ENCODE peak calls at places on chromosomes 12 and 14, in nine cellular contexts. One of them, this sample, is unnamed.

GRCh38 chr14:65502676-65503124 is 90.2 kb downstream of the FUT8 start:
- DNase-seq in K562: no peak
- DNase-seq in transverse colon: no peak
- DNase-seq in stomach: no peak
- DNase-seq in HCT116: peak; percentile 3
- DNase-seq in suprapubic skin: no peak
- DNase-seq in esophagus muscularis mucosa: no peak
- DNase-seq in prostate gland: no peak
- DNase-seq in spleen: no peak
- DNase-seq in this sample: no peak

GRCh38 chr12:9742665-9743064 is 9.8 kb upstream of the CLECL1 start:
- DNase-seq in K562: no peak
- DNase-seq in transverse colon: peak; percentile 33
- DNase-seq in stomach: peak; percentile 44
- DNase-seq in HCT116: no peak
- DNase-seq in suprapubic skin: no peak
- DNase-seq in esophagus muscularis mucosa: no peak
- DNase-seq in prostate gland: no peak
- DNase-seq in spleen: peak; percentile 72
- DNase-seq in this sample: no peak

GRCh38 chr12:131264625-131265024 is 310.9 kb downstream of the ADGRD1 start:
- DNase-seq in K562: no peak
- DNase-seq in transverse colon: no peak
- DNase-seq in stomach: no peak
- DNase-seq in HCT116: no peak
- DNase-seq in suprapubic skin: no peak
- DNase-seq in esophagus muscularis mucosa: no peak
- DNase-seq in prostate gland: no peak
- DNase-seq in spleen: peak; percentile 55
- DNase-seq in this sample: peak; percentile 20

GRCh38 chr14:35565896-35566464 is 32.0 kb downstream of the INSM2 start:
- DNase-seq in K562: no peak
- DNase-seq in transverse colon: no peak
- DNase-seq in stomach: no peak
- DNase-seq in HCT116: no peak
- DNase-seq in suprapubic skin: no peak
- DNase-seq in esophagus muscularis mucosa: no peak
- DNase-seq in prostate gland: no peak
- DNase-seq in spleen: no peak
- DNase-seq in this sample: no peak

GRCh38 chr14:25658988-25659387 is 609.0 kb upstream of the STXBP6 start:
- DNase-seq in K562: no peak
- DNase-seq in transverse colon: peak; percentile 15
- DNase-seq in stomach: no peak
- DNase-seq in HCT116: no peak
- DNase-seq in suprapubic skin: no peak
- DNase-seq in esophagus muscularis mucosa: no peak
- DNase-seq in prostate gland: peak; percentile 61
- DNase-seq in spleen: no peak
- DNase-seq in this sample: no peak

GRCh38 chr12:68951652-68952051 is 18.7 kb upstream of the CPM start:
- DNase-seq in K562: no peak
- DNase-seq in transverse colon: peak; percentile 37
- DNase-seq in stomach: no peak
- DNase-seq in HCT116: no peak
- DNase-seq in suprapubic skin: no peak
- DNase-seq in esophagus muscularis mucosa: no peak
- DNase-seq in prostate gland: no peak
- DNase-seq in spleen: peak; percentile 78
- DNase-seq in this sample: no peak

GRCh38 chr12:95997911-95998510 is 1.9 kb upstream of the HAL start:
- DNase-seq in K562: no peak
- DNase-seq in transverse colon: no peak
- DNase-seq in stomach: no peak
- DNase-seq in HCT116: no peak
- DNase-seq in suprapubic skin: no peak
- DNase-seq in esophagus muscularis mucosa: no peak
- DNase-seq in prostate gland: no peak
- DNase-seq in spleen: no peak
- DNase-seq in this sample: no peak

GRCh38 chr14:54450535-54450934 is 9.4 kb upstream of the CNIH1 start:
- DNase-seq in K562: no peak
- DNase-seq in transverse colon: no peak
- DNase-seq in stomach: no peak
- DNase-seq in HCT116: no peak
- DNase-seq in suprapubic skin: no peak
- DNase-seq in esophagus muscularis mucosa: no peak
- DNase-seq in prostate gland: no peak
- DNase-seq in spleen: no peak
- DNase-seq in this sample: no peak

GRCh38 chr12:59657266-59657665 is 61.4 kb downstream of the SLC16A7 start:
- DNase-seq in K562: no peak
- DNase-seq in transverse colon: no peak
- DNase-seq in stomach: no peak
- DNase-seq in HCT116: no peak
- DNase-seq in suprapubic skin: no peak
- DNase-seq in esophagus muscularis mucosa: no peak
- DNase-seq in prostate gland: no peak
- DNase-seq in spleen: no peak
- DNase-seq in this sample: no peak

GRCh38 chr14:68143341-68143807 is 323.8 kb downstream of the RAD51B start:
- DNase-seq in K562: no peak
- DNase-seq in transverse colon: peak; percentile 61
- DNase-seq in stomach: peak; percentile 45
- DNase-seq in HCT116: no peak
- DNase-seq in suprapubic skin: peak; percentile 90
- DNase-seq in esophagus muscularis mucosa: peak; percentile 94
- DNase-seq in prostate gland: peak; percentile 47
- DNase-seq in spleen: no peak
- DNase-seq in this sample: peak; percentile 68

GRCh38 chr14:53542692-53543091 is 389.6 kb upstream of the DDHD1 start:
- DNase-seq in K562: no peak
- DNase-seq in transverse colon: no peak
- DNase-seq in stomach: no peak
- DNase-seq in HCT116: no peak
- DNase-seq in suprapubic skin: no peak
- DNase-seq in esophagus muscularis mucosa: no peak
- DNase-seq in prostate gland: no peak
- DNase-seq in spleen: no peak
- DNase-seq in this sample: no peak

GRCh38 chr12:101828463-101829196 is 2.1 kb downstream of the GNPTAB start:
- DNase-seq in K562: no peak
- DNase-seq in transverse colon: no peak
- DNase-seq in stomach: no peak
- DNase-seq in HCT116: no peak
- DNase-seq in suprapubic skin: no peak
- DNase-seq in esophagus muscularis mucosa: no peak
- DNase-seq in prostate gland: no peak
- DNase-seq in spleen: no peak
- DNase-seq in this sample: no peak

GRCh38 chr14:100146548-100147091 is 12.8 kb downstream of the DEGS2 start:
- DNase-seq in K562: no peak
- DNase-seq in transverse colon: peak; percentile 67
- DNase-seq in stomach: no peak
- DNase-seq in HCT116: no peak
- DNase-seq in suprapubic skin: no peak
- DNase-seq in esophagus muscularis mucosa: no peak
- DNase-seq in prostate gland: no peak
- DNase-seq in spleen: no peak
- DNase-seq in this sample: no peak

GRCh38 chr14:83483063-83483462 is 1949.4 kb upstream of the SEL1L start:
- DNase-seq in K562: no peak
- DNase-seq in transverse colon: no peak
- DNase-seq in stomach: no peak
- DNase-seq in HCT116: no peak
- DNase-seq in suprapubic skin: no peak
- DNase-seq in esophagus muscularis mucosa: no peak
- DNase-seq in prostate gland: no peak
- DNase-seq in spleen: no peak
- DNase-seq in this sample: no peak

GRCh38 chr12:42586268-42586667 is 3.3 kb downstream of the PRICKLE1 start:
- DNase-seq in K562: no peak
- DNase-seq in transverse colon: no peak
- DNase-seq in stomach: no peak
- DNase-seq in HCT116: no peak
- DNase-seq in suprapubic skin: no peak
- DNase-seq in esophagus muscularis mucosa: peak; percentile 2
- DNase-seq in prostate gland: no peak
- DNase-seq in spleen: no peak
- DNase-seq in this sample: no peak
- TF ChIP-seq CTCF in K562: no peak
- TF ChIP-seq CTCF in transverse colon: no peak
- TF ChIP-seq CTCF in stomach: no peak
- TF ChIP-seq CTCF in HCT116: no peak
- TF ChIP-seq CTCF in suprapubic skin: no peak
- TF ChIP-seq CTCF in esophagus muscularis mucosa: no peak
- TF ChIP-seq CTCF in prostate gland: no peak
- TF ChIP-seq CTCF in spleen: no peak
- TF ChIP-seq CTCF in this sample: no peak

DNA sequence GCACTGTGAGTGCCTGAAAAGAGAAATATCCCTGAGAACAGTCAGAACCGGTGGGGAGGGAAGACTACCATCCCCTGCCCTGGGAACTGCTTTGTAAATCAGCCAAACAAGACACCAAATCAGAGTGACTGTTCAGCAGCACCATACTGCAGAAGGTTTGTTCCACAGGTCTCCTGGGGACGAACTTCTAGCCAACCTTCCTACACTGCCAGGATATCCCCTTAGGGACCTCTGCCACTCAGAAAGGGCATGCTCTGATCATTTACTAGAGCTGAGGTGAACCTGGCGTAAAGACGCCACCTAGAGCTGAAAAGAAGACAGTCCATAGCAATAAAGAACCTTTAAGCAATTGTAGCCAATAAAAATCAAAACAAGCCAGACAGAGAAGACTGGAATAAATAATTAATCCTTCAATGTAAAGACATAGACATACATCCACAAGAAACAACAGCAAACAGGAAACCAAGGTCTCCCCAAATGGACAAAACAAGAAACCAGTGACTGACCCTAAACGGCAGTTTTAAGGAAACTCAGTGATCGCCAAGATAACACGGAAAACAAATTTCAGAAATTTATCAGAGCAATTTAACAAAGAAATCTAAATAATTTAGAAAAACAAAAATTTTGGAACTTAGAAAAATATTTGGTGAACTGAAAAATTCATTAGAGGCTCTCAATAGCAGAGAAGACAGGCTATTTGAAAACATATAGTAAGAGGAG is 228.1 kb upstream of the AMIGO2 start:
- DNase-seq in K562: peak; percentile 13
- DNase-seq in transverse colon: peak; percentile 39
- DNase-seq in stomach: peak; percentile 41
- DNase-seq in HCT116: peak; percentile 49
- DNase-seq in suprapubic skin: no peak
- DNase-seq in esophagus muscularis mucosa: peak; percentile 64
- DNase-seq in prostate gland: peak; percentile 31
- DNase-seq in spleen: no peak
- DNase-seq in this sample: no peak
- TF ChIP-seq POLR2A in K562: no peak
- TF ChIP-seq POLR2A in transverse colon: no peak
- TF ChIP-seq POLR2A in stomach: no peak
- TF ChIP-seq POLR2A in HCT116: no peak
- TF ChIP-seq POLR2A in suprapubic skin: no peak
- TF ChIP-seq POLR2A in esophagus muscularis mucosa: no peak
- TF ChIP-seq POLR2A in prostate gland: no peak
- TF ChIP-seq POLR2A in spleen: no peak
- TF ChIP-seq POLR2A in this sample: no peak

DNA sequence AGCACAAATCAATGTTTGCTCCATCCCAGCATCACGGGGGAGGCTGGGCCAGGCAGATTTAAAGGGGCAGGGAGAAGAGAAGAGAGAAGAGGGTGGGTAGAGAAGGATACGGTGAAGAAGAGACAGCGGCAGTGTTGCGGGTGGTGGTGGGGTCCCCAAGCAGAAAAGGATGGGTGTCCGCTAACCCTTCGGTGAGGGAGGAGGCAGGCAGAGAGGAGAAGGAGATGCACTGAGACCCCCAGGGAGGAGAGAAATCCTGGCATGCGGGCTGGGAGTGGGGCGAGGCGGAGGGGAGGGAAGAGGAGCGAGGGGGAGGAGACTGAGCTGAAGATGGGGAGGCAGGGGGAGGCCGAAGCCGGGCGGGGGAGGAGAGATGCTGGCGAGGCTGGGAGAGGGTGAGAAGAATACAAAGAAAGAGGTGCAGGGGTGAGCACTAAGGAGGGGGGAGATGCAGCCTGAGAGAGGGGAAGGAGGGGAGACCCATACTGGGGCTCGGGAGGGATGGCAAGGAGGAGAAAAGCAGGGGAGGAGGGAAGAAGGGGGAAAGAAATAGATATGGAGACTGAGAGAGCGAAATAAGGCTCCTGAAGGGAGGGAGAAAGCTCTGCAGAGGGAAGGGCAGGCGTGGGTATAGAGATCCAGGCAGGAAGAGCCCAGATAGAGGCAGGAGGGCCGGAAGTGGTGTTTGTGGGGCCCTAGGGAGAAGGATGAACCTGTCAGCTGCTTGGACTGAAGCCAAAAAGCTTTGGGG is at the start of gene JPH4:
- DNase-seq in K562: peak; percentile 27
- DNase-seq in transverse colon: no peak
- DNase-seq in stomach: peak; percentile 9
- DNase-seq in HCT116: no peak
- DNase-seq in suprapubic skin: peak; percentile 50
- DNase-seq in esophagus muscularis mucosa: no peak
- DNase-seq in prostate gland: no peak
- DNase-seq in spleen: no peak
- DNase-seq in this sample: no peak
- TF ChIP-seq POLR2AphosphoS5 in K562: no peak
- TF ChIP-seq POLR2AphosphoS5 in transverse colon: no peak
- TF ChIP-seq POLR2AphosphoS5 in stomach: no peak
- TF ChIP-seq POLR2AphosphoS5 in HCT116: no peak
- TF ChIP-seq POLR2AphosphoS5 in suprapubic skin: no peak
- TF ChIP-seq POLR2AphosphoS5 in esophagus muscularis mucosa: no peak
- TF ChIP-seq POLR2AphosphoS5 in prostate gland: no peak
- TF ChIP-seq POLR2AphosphoS5 in spleen: no peak
- TF ChIP-seq POLR2AphosphoS5 in this sample: no peak

GRCh38 chr12:52561880-52562449 is 9.0 kb upstream of the KRT71 start:
- DNase-seq in K562: peak; percentile 19
- DNase-seq in transverse colon: no peak
- DNase-seq in stomach: no peak
- DNase-seq in HCT116: peak; percentile 22
- DNase-seq in suprapubic skin: no peak
- DNase-seq in esophagus muscularis mucosa: no peak
- DNase-seq in prostate gland: no peak
- DNase-seq in spleen: peak; percentile 18
- DNase-seq in this sample: no peak
- TF ChIP-seq CTCF in K562: peak; percentile 35
- TF ChIP-seq CTCF in transverse colon: peak; percentile 20
- TF ChIP-seq CTCF in stomach: no peak
- TF ChIP-seq CTCF in HCT116: peak; percentile 66
- TF ChIP-seq CTCF in suprapubic skin: no peak
- TF ChIP-seq CTCF in esophagus muscularis mucosa: no peak
- TF ChIP-seq CTCF in prostate gland: peak; percentile 17
- TF ChIP-seq CTCF in spleen: no peak
- TF ChIP-seq CTCF in this sample: no peak

DNA sequence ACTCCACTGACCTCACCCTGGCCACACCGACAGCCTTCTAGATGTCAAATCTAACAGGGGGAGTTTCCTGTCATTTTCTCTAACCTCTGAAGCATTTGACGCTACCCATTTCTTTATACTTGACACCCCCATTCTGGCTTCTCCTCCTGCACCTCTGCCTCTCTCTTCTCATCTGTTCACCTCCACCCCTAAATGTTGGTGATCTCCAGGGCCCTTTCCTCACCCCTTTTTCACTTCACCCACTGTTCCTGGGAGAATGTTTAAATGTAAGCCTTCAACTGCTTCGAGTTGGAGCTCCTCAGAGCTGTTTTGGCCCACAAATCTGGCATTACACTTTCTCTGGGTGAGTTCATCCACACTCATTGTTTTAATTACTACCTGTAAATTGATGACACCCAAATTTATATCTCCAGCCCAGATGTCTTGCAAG is 452 bp upstream of the RABGGTA start:
- DNase-seq in K562: no peak
- DNase-seq in transverse colon: no peak
- DNase-seq in stomach: no peak
- DNase-seq in HCT116: no peak
- DNase-seq in suprapubic skin: no peak
- DNase-seq in esophagus muscularis mucosa: no peak
- DNase-seq in prostate gland: no peak
- DNase-seq in spleen: no peak
- DNase-seq in this sample: no peak
- TF ChIP-seq POLR2A in K562: no peak
- TF ChIP-seq POLR2A in transverse colon: no peak
- TF ChIP-seq POLR2A in stomach: no peak
- TF ChIP-seq POLR2A in HCT116: no peak
- TF ChIP-seq POLR2A in suprapubic skin: no peak
- TF ChIP-seq POLR2A in esophagus muscularis mucosa: no peak
- TF ChIP-seq POLR2A in prostate gland: no peak
- TF ChIP-seq POLR2A in spleen: no peak
- TF ChIP-seq POLR2A in this sample: no peak